ENCODE peak calls at places on chromosome 19, in ten cellular contexts. B is tibial nerve, S is lower leg skin, U is heart left ventricle, N is NB4, T is HCT116, Y is uterus, G is breast epithelium, J is A549, L is IMR-90. E is an unnamed sample.

GRCh38 chr19:425056-425455 is 16.1 kb upstream of the C2CD4C start:
- DNase-seq in B (no peak), S (no peak), U (peak), N (no peak), T (no peak), Y (no peak), G (no peak), J (no peak), L (no peak), E (no peak)

GRCh38 chr19:43078311-43078710 is 4.2 kb downstream of the PSG2 start:
- DNase-seq in B (no peak), S (no peak), U (no peak), N (no peak), T (no peak), Y (no peak), G (no peak), J (no peak), L (peak), E (no peak)

GRCh38 chr19:3836887-3837286 is 32.0 kb downstream of the ZFR2 start:
- DNase-seq in B (no peak), S (no peak), U (no peak), N (no peak), T (no peak), Y (no peak), G (no peak), J (no peak), L (no peak), E (no peak)

GRCh38 chr19:13037161-13037560 is 41.9 kb downstream of the NFIX start:
- DNase-seq in B (no peak), S (no peak), U (no peak), N (peak), T (no peak), Y (no peak), G (peak), J (no peak), L (peak), E (no peak)

GRCh38 chr19:10991521-10992081 is 30.8 kb downstream of the SMARCA4 start:
- DNase-seq in B (no peak), S (no peak), U (no peak), N (no peak), T (no peak), Y (no peak), G (no peak), J (no peak), L (no peak), E (no peak)

GRCh38 chr19:33887891-33888290 is 91.2 kb downstream of the KCTD15 start:
- DNase-seq in B (no peak), S (no peak), U (no peak), N (no peak), T (no peak), Y (no peak), G (no peak), J (no peak), L (no peak), E (no peak)

GRCh38 chr19:14050512-14050911 is 11.4 kb downstream of the PALM3 start:
- DNase-seq in B (no peak), S (no peak), U (no peak), N (no peak), T (no peak), Y (no peak), G (no peak), J (no peak), L (no peak), E (no peak)

GRCh38 chr19:11203194-11204075 is 6.1 kb upstream of the KANK2 start:
- DNase-seq in B (peak), S (peak), U (peak), N (peak), T (no peak), Y (peak), G (peak), J (peak), L (peak), E (peak)

GRCh38 chr19:11673608-11674041 is 65.1 kb downstream of the ZNF823 start:
- DNase-seq in B (no peak), S (peak), U (peak), N (peak), T (no peak), Y (peak), G (peak), J (no peak), L (peak), E (peak)

GRCh38 chr19:10736916-10737551 is 19.2 kb downstream of the DNM2 start:
- DNase-seq in B (no peak), S (no peak), U (no peak), N (no peak), T (no peak), Y (no peak), G (no peak), J (no peak), L (no peak), E (no peak)

GRCh38 chr19:2476451-2477140 is 669 bp downstream of the GADD45B start:
- DNase-seq in B (no peak), S (no peak), U (no peak), N (peak), T (no peak), Y (peak), G (no peak), J (no peak), L (peak), E (peak)

GRCh38 chr19:1057185-1057857 is 9.6 kb upstream of the ARHGAP45 start:
- DNase-seq in B (no peak), S (no peak), U (no peak), N (peak), T (no peak), Y (no peak), G (no peak), J (no peak), L (peak), E (no peak)

GRCh38 chr19:10566658-10567410 is 1.0 kb upstream of the KRI1 start:
- DNase-seq in B (no peak), S (no peak), U (no peak), N (peak), T (no peak), Y (no peak), G (no peak), J (no peak), L (no peak), E (peak)

GRCh38 chr19:53868892-53869804 is 1.5 kb downstream of the MYADM start:
- DNase-seq in B (peak), S (peak), U (peak), N (peak), T (peak), Y (peak), G (peak), J (peak), L (peak), E (peak)

GRCh38 chr19:4547303-4548237 is 7.7 kb upstream of the LRG1 start:
- DNase-seq in B (no peak), S (no peak), U (no peak), N (peak), T (no peak), Y (no peak), G (no peak), J (no peak), L (no peak), E (no peak)

GRCh38 chr19:54390942-54391577 is 24.2 kb upstream of the TTYH1 start:
- DNase-seq in B (no peak), S (no peak), U (no peak), N (peak), T (peak), Y (peak), G (no peak), J (no peak), L (peak), E (peak)

GRCh38 chr19:15456871-15457700 is 7.3 kb downstream of the RASAL3 start:
- DNase-seq in B (no peak), S (peak), U (no peak), N (no peak), T (peak), Y (no peak), G (peak), J (no peak), L (no peak), E (no peak)

GRCh38 chr19:3403489-3404323 is 37.3 kb downstream of the NFIC start:
- DNase-seq in B (peak), S (peak), U (peak), N (no peak), T (no peak), Y (peak), G (peak), J (no peak), L (peak), E (no peak)

GRCh38 chr19:16373539-16373938 is 48.9 kb downstream of the KLF2 start:
- DNase-seq in B (peak), S (no peak), U (no peak), N (no peak), T (no peak), Y (peak), G (no peak), J (no peak), L (peak), E (no peak)

GRCh38 chr19:29098091-29098490 is 114.9 kb downstream of the UQCRFS1 start:
- DNase-seq in B (no peak), S (peak), U (no peak), N (no peak), T (no peak), Y (no peak), G (no peak), J (no peak), L (no peak), E (no peak)

GRCh38 chr19:8550070-8550469 is 27.2 kb downstream of the MYO1F start:
- DNase-seq in B (no peak), S (no peak), U (no peak), N (no peak), T (no peak), Y (no peak), G (no peak), J (no peak), L (no peak), E (no peak)

GRCh38 chr19:4302238-4302630 is at the start of gene TMIGD2:
- DNase-seq in B (no peak), S (no peak), U (no peak), N (no peak), T (no peak), Y (no peak), G (no peak), J (no peak), L (no peak), E (no peak)

GRCh38 chr19:8393871-8394250 is 3.7 kb downstream of the RAB11B start:
- DNase-seq in B (no peak), S (no peak), U (no peak), N (peak), T (no peak), Y (no peak), G (peak), J (no peak), L (no peak), E (no peak)

GRCh38 chr19:50358483-50359431 is 6.7 kb downstream of the NAPSA start:
- DNase-seq in B (no peak), S (no peak), U (peak), N (no peak), T (no peak), Y (peak), G (peak), J (no peak), L (peak), E (no peak)

GRCh38 chr19:13995017-13995728 is 10.9 kb downstream of the RFX1 start:
- DNase-seq in B (no peak), S (no peak), U (no peak), N (no peak), T (no peak), Y (no peak), G (no peak), J (no peak), L (peak), E (no peak)

GRCh38 chr19:1455336-1456120 is 5.6 kb downstream of the APC2 start:
- DNase-seq in B (no peak), S (peak), U (peak), N (no peak), T (peak), Y (no peak), G (peak), J (peak), L (peak), E (peak)

GRCh38 chr19:2199215-2199614 is 35.5 kb downstream of the DOT1L start:
- DNase-seq in B (no peak), S (no peak), U (no peak), N (peak), T (no peak), Y (no peak), G (no peak), J (peak), L (no peak), E (no peak)

GRCh38 chr19:33686246-33686645 is 64.5 kb downstream of the CHST8 start:
- DNase-seq in B (no peak), S (no peak), U (peak), N (no peak), T (no peak), Y (no peak), G (no peak), J (no peak), L (no peak), E (no peak)

GRCh38 chr19:16325671-16326400 is 1.2 kb downstream of the KLF2 start:
- DNase-seq in B (no peak), S (no peak), U (peak), N (no peak), T (no peak), Y (peak), G (no peak), J (no peak), L (no peak), E (no peak)

GRCh38 chr19:50661087-50661486 is 11.8 kb downstream of the C19orf81 start:
- DNase-seq in B (no peak), S (no peak), U (no peak), N (no peak), T (no peak), Y (no peak), G (no peak), J (no peak), L (no peak), E (no peak)

GRCh38 chr19:7869453-7869909 is 4.7 kb downstream of the PRR36 start:
- DNase-seq in B (no peak), S (no peak), U (peak), N (peak), T (no peak), Y (peak), G (peak), J (no peak), L (peak), E (peak)

DNA sequence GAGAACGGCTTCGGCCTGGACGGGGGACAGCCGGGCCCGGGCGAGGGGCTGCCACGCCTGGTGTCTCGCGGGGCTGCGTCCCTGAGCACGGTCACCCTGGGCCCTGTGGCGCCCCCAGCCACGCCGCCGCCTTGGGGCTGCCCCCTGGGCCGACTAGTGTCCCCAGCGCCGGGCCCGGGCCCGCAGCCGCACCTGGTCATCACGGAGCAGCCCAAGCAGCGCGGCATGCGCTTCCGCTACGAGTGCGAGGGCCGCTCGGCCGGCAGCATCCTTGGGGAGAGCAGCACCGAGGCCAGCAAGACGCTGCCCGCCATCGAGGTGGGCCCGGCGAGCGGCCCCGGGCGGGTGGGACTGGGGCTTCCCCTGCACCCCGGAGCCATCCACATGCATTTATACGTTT is 10.7 kb downstream of the RELB start:
- DNase-seq in B (no peak), S (no peak), U (no peak), N (no peak), T (no peak), Y (no peak), G (no peak), J (no peak), L (no peak), E (no peak)
- TF ChIP-seq POLR2A in B (no peak), S (no peak), U (no peak), N (no peak), T (no peak), Y (no peak), G (no peak), J (no peak), L (no peak), E (no peak)

DNA sequence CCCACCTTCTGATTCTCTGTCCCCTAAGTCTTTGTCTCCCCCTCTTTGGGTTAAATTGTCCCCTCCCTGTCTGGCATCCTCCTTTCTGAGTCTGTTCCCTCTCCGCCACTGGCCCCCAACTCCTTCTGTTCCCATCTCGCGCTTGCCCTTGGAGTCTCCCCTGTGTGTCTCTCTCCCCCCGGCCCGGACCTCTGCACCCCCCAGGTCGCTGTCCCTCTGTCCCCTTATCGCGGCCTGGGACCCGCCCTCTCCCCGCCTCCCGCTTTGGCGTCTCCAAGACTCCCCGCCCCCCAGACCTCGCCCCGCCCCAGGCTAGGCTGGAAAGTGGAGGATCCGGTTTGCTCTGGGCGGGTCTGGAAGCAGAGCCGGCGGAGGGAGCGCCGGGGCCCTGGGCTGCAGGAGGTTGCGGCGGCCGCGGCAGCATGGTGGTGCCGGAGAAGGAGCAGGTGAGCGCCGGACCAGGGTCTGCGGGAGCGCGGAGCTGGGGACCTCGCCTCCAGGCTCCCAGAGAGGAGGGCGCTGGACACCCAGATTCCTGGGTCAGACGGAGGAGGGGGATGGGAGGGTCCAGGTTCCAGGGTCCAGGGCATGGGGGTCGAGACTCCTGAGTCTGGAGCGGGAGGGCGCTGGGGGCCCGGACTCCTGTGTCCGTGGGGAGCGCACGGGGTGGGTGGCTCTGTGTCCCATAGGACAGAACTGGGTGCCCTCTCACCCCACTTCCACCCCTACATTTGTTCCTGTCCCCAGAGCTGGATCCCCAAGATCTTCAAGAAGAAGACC is at the start of gene TRPM4:
- DNase-seq in B (peak), S (peak), U (peak), N (peak), T (peak), Y (peak), G (peak), J (peak), L (peak), E (peak)
- TF ChIP-seq POLR2A in B (peak), S (no peak), U (peak), N (no peak), T (peak), Y (peak), G (peak), J (peak), L (peak), E (no peak)

DNA sequence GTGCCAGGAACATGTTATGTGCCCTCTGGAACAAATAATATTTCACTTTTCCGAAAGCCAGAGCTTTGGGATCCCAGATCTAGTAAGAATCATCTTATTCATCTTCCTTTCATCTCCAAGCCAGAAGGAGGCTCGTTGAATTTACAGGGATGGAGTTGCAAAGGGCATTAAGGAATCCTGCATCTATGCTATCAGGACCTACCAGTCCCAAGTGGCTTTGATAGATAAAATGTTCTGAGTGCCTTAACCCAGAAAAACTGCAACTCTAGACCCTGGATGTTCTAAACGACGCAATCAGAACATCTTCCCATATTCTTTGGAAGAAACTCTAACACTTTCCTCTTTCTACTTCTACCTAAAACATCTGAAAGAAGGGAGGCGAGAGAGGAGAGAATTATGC is 9.2 kb upstream of the EDDM13 start:
- DNase-seq in B (no peak), S (no peak), U (no peak), N (no peak), T (no peak), Y (no peak), G (no peak), J (no peak), L (no peak), E (peak)
- TF ChIP-seq POLR2A in B (no peak), S (no peak), U (no peak), N (no peak), T (no peak), Y (no peak), G (no peak), J (no peak), L (no peak), E (no peak)

GRCh38 chr19:30222428-30222873 is 149.7 kb upstream of the ZNF536 start:
- DNase-seq in B (no peak), S (no peak), U (no peak), N (no peak), T (no peak), Y (no peak), G (no peak), J (peak), L (no peak), E (peak)
- TF ChIP-seq POLR2A in B (no peak), S (no peak), U (no peak), N (no peak), T (no peak), Y (no peak), G (no peak), J (no peak), L (no peak), E (no peak)

GRCh38 chr19:17468302-17469091 is 1.8 kb upstream of the SLC27A1 start:
- DNase-seq in B (peak), S (peak), U (peak), N (no peak), T (no peak), Y (peak), G (peak), J (no peak), L (no peak), E (no peak)
- TF ChIP-seq POLR2A in B (peak), S (no peak), U (no peak), N (no peak), T (no peak), Y (no peak), G (no peak), J (no peak), L (no peak), E (no peak)

GRCh38 chr19:47232422-47233211 is 1.6 kb upstream of the BBC3 start:
- DNase-seq in B (no peak), S (no peak), U (no peak), N (peak), T (no peak), Y (no peak), G (peak), J (no peak), L (peak), E (peak)

GRCh38 chr19:47230122-47230920 is 678 bp downstream of the BBC3 start:
- DNase-seq in B (peak), S (peak), U (peak), N (peak), T (no peak), Y (peak), G (peak), J (no peak), L (peak), E (peak)

GRCh38 chr19:47230921-47231214 is at the start of gene BBC3:
- DNase-seq in B (no peak), S (no peak), U (no peak), N (no peak), T (no peak), Y (no peak), G (no peak), J (no peak), L (no peak), E (no peak)

GRCh38 chr19:47229674-47230121 is 1.3 kb downstream of the BBC3 start:
- DNase-seq in B (no peak), S (no peak), U (no peak), N (peak), T (no peak), Y (no peak), G (peak), J (no peak), L (peak), E (peak)

GRCh38 chr19:47231215-47232054 is 436 bp upstream of the BBC3 start:
- DNase-seq in B (peak), S (peak), U (peak), N (peak), T (no peak), Y (peak), G (peak), J (peak), L (peak), E (peak)
- TF ChIP-seq POLR2A in B (no peak), S (no peak), U (no peak), N (no peak), T (no peak), Y (no peak), G (peak), J (no peak), L (peak), E (peak)

GRCh38 chr19:27870293-27870692 is 1342.7 kb downstream of the UQCRFS1 start:
- DNase-seq in B (no peak), S (no peak), U (no peak), N (no peak), T (no peak), Y (no peak), G (no peak), J (no peak), L (no peak), E (no peak)

GRCh38 chr19:27867981-27868380 is 1345.0 kb downstream of the UQCRFS1 start:
- DNase-seq in B (no peak), S (no peak), U (no peak), N (no peak), T (no peak), Y (no peak), G (no peak), J (no peak), L (no peak), E (no peak)

GRCh38 chr19:27876489-27876888 is 1336.5 kb downstream of the UQCRFS1 start:
- DNase-seq in B (no peak), S (no peak), U (no peak), N (no peak), T (no peak), Y (no peak), G (no peak), J (no peak), L (no peak), E (no peak)

GRCh38 chr19:27872370-27872769 is 1340.6 kb downstream of the UQCRFS1 start:
- DNase-seq in B (no peak), S (no peak), U (no peak), N (no peak), T (no peak), Y (no peak), G (no peak), J (no peak), L (no peak), E (no peak)
- TF ChIP-seq POLR2A in B (no peak), S (no peak), U (no peak), N (no peak), T (no peak), Y (no peak), G (no peak), J (no peak), L (no peak), E (no peak)

GRCh38 chr19:36058481-36059179 is 3.9 kb downstream of the WDR62 start:
- DNase-seq in B (no peak), S (no peak), U (no peak), N (no peak), T (no peak), Y (no peak), G (no peak), J (no peak), L (no peak), E (no peak)
- TF ChIP-seq POLR2A in B (no peak), S (no peak), U (no peak), N (no peak), T (no peak), Y (no peak), G (no peak), J (no peak), L (no peak), E (no peak)

E was measured in erythroblast.